ENCODE peak calls at places on chromosomes 1 and 21, in six cellular contexts. A, I, U, Y, F and P are unnamed samples.

GRCh38 chr21:38798481-38798882 is 7.2 kb upstream of the ETS2 start:
- DNase-seq in A (no peak), I (peak), U (no peak), Y (peak), F (no peak), P (no peak)

GRCh38 chr21:46191257-46191685 is 7.0 kb upstream of the SPATC1L start:
- DNase-seq in A (no peak), I (no peak), U (peak), Y (no peak), F (no peak), P (peak)

GRCh38 chr1:37434292-37434907 is 40.0 kb upstream of the ZC3H12A start:
- DNase-seq in A (no peak), I (peak), U (peak), Y (peak), F (peak), P (peak)

GRCh38 chr1:207084701-207085180 is 3.9 kb upstream of the C4BPB start:
- DNase-seq in A (no peak), I (peak), U (no peak), Y (peak), F (peak), P (peak)

GRCh38 chr1:81549588-81550127 is 251.1 kb upstream of the ADGRL2 start:
- DNase-seq in A (no peak), I (peak), U (no peak), Y (peak), F (peak), P (peak)

GRCh38 chr1:201324306-201324705 is 41.0 kb downstream of the PKP1 start:
- DNase-seq in A (no peak), I (no peak), U (no peak), Y (no peak), F (no peak), P (no peak)

GRCh38 chr1:75203415-75204277 is 69.5 kb downstream of the LHX8 start:
- DNase-seq in A (no peak), I (peak), U (no peak), Y (peak), F (peak), P (peak)

GRCh38 chr21:35491114-35491513 is 442.0 kb upstream of the RUNX1 start:
- DNase-seq in A (no peak), I (no peak), U (no peak), Y (no peak), F (no peak), P (no peak)

GRCh38 chr1:58316141-58316540 is 230.4 kb downstream of the OMA1 start:
- DNase-seq in A (no peak), I (no peak), U (no peak), Y (no peak), F (no peak), P (no peak)